ENCODE peak calls at places on chromosomes 6 and 20, in four cellular contexts. K, G, A and T are unnamed samples.

GRCh38 chr20:32539063-32539816 is 45.9 kb downstream of the NOL4L start:
- DNase-seq in K (no peak), G (peak), A (peak), T (no peak)

GRCh38 chr6:134835998-134836397 is 113.9 kb downstream of the ALDH8A1 start:
- DNase-seq in K (no peak), G (no peak), A (no peak), T (no peak)

GRCh38 chr6:55902796-55903195 is 27.4 kb upstream of the BMP5 start:
- DNase-seq in K (no peak), G (no peak), A (no peak), T (peak)

GRCh38 chr6:158304254-158304653 is 8.0 kb upstream of the TULP4 start:
- DNase-seq in K (no peak), G (no peak), A (no peak), T (no peak)

GRCh38 chr6:36954262-36954931 is at the start of gene PI16:
- DNase-seq in K (no peak), G (no peak), A (no peak), T (no peak)

GRCh38 chr20:59602546-59603080 is 1.7 kb upstream of the PHACTR3 start:
- DNase-seq in K (no peak), G (no peak), A (no peak), T (no peak)

GRCh38 chr6:28558629-28559028 is 32.9 kb downstream of the GPX5 start:
- DNase-seq in K (no peak), G (no peak), A (no peak), T (no peak)

GRCh38 chr6:113190170-113190569 is 667.0 kb upstream of the MARCKS start:
- DNase-seq in K (peak), G (no peak), A (no peak), T (no peak)

GRCh38 chr20:50393990-50394561 is 116.1 kb upstream of the PTPN1 start:
- DNase-seq in K (no peak), G (no peak), A (no peak), T (no peak)

GRCh38 chr20:32737371-32738223 is 5.7 kb downstream of the COMMD7 start:
- DNase-seq in K (no peak), G (no peak), A (no peak), T (peak)

GRCh38 chr20:63641792-63642517 is 11.3 kb downstream of the STMN3 start:
- DNase-seq in K (peak), G (peak), A (peak), T (peak)

GRCh38 chr20:2596673-2597279 is 55.7 kb upstream of the NOP56 start:
- DNase-seq in K (no peak), G (no peak), A (no peak), T (no peak)

GRCh38 chr6:138863331-138863730 is 67.4 kb downstream of the ECT2L start:
- DNase-seq in K (no peak), G (no peak), A (no peak), T (no peak)

GRCh38 chr6:138864343-138864890 is 68.5 kb downstream of the ECT2L start:
- DNase-seq in K (no peak), G (no peak), A (no peak), T (no peak)

GRCh38 chr6:138865480-138866101 is 69.7 kb downstream of the ECT2L start:
- DNase-seq in K (no peak), G (no peak), A (no peak), T (no peak)

GRCh38 chr6:138857792-138858191 is 61.9 kb downstream of the ECT2L start:
- DNase-seq in K (no peak), G (no peak), A (no peak), T (no peak)

GRCh38 chr6:138862491-138862890 is 66.6 kb downstream of the ECT2L start:
- DNase-seq in K (no peak), G (no peak), A (no peak), T (no peak)
- TF ChIP-seq CTCF in K (no peak), G (no peak), A (no peak), T (no peak)

GRCh38 chr6:136764522-136764993 is 27.7 kb downstream of the MAP3K5 start:
- DNase-seq in K (no peak), G (no peak), A (no peak), T (no peak)

GRCh38 chr6:136763716-136764521 is 28.4 kb downstream of the MAP3K5 start:
- DNase-seq in K (no peak), G (no peak), A (no peak), T (no peak)

GRCh38 chr6:136763255-136763654 is 29.0 kb downstream of the MAP3K5 start:
- DNase-seq in K (no peak), G (no peak), A (no peak), T (no peak)

GRCh38 chr6:136762022-136762975 is 30.0 kb downstream of the MAP3K5 start:
- DNase-seq in K (no peak), G (no peak), A (no peak), T (no peak)

DNA sequence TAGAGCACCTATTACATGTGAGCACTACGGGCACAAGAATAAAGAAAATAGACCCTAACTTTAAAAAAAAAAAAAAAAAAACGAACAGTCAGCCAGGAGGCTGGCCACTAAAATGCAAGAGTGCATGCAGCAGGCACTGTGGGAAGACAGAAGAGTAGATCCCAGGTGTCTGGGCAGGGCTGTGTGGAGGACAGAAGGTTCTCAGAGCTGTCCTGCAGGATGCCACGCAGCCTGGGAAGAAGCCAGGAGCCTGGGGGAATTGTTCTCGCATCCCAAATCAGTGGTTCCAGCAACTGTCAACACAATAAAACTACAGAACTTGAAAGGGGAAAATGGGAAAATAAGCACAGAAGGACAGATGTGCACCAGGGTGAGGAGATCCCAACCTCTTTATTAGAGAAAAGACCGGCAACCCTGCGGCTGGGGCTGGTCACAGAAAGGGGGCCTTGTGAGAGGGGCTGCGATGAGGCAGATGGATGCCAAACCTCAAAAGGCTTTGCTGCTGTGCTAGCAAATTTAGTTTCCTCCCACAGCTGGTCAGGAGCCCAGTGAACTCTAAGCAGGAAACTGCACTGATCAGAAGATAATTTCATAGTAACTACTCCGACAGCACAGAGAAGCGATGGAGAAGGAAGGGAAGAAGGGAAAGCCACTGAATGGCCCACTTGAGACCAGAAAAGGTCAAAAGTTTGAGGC is 30.9 kb downstream of the MAP3K5 start:
- DNase-seq in K (no peak), G (no peak), A (no peak), T (peak)
- H3K27ac ChIP-seq in K (no peak), G (peak), A (peak), T (no peak)

DNA sequence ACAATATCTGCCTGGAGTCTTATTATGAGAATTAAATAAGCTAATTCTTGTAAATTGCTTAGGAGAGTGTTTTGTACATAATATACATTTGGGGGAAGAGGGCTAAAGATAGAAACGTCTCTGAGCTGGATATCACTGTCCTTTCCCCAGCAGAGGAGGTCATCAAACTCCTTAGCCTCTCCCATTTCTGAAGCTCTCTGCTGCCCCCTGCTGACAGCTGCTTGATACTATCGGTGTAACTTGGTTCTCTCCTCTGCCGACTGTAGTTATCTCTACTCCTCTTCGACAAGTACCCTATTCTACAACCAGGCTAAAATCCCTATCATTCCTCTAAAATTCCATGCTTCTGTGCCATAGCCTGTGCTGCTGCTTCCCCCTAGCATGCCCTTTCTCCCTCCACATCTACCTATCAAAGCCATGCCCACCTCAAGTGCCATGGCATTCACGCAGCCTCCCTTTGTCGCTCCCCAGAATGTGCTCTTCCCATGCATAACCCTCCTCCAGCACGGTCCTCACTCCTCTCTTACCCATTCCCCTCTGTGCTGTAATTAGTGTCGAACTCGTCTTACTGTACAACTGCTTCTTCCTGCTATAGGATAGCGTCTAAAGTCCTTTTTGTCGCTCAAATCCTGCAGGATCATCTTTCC is 101.2 kb downstream of the EPM2A start:
- DNase-seq in K (peak), G (peak), A (peak), T (peak)
- TF ChIP-seq CTCF in K (peak), G (peak), A (peak), T (peak)

DNA sequence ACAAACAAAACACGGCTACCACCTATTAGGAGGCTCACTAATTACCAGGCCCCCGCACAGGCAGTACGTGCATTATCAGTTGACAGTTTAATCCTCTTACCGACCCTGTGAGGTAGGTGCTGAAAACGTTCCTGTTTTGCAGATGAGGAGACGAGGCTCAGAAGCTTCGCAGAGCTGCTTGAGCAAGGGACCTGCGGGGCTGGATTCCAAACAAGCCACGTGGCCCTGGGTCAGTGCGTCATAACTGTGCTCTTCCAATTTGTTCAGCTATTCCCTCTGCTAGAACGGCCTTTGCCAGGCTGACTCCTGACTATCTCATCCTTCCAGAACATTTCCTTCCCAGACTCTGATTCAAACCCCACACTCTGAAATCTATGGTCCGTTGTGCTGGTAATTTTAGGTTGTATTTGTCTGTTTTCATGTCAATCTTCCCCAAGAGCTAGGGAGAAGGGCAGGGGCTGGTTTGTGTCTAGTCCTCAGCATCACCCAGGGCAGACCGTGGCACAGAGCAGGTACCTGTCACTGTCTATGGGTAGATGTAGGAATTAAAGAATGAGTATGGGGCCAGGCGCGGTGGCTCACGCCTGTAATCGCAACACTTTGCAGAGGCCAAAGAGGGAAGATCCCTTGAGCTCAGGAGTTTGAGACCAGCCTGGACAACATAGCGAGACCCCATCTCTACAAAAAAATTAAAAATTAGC is 28.8 kb upstream of the TLDC2 start:
- DNase-seq in K (peak), G (no peak), A (no peak), T (no peak)
- H3K27ac ChIP-seq in K (peak), G (peak), A (peak), T (no peak)

GRCh38 chr6:155195903-155196302 is 67.9 kb upstream of the CLDN20 start:
- DNase-seq in K (no peak), G (no peak), A (no peak), T (no peak)
- TF ChIP-seq CTCF in K (no peak), G (no peak), A (no peak), T (no peak)

DNA sequence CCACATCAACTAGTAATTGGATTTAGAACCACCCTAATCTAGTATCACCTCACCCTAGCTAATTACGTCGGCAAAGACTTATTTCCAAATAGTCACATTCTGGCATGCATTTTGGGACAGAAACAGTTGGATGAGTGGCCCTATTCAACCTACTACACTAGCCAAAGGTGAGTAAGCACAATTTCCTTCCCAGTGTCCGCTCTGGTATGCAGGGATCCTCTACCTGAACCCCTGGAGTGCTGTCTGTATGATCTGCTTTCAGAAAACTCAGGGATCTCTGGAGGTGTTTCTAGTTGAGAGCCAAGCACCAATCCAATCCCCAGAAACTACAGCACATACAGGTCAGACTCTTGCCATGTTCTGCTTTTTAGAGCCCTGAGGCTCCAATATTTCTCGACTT is 717.4 kb upstream of the MANEA start:
- DNase-seq in K (no peak), G (no peak), A (no peak), T (no peak)
- H3K27ac ChIP-seq in K (peak), G (no peak), A (no peak), T (no peak)

GRCh38 chr6:159842035-159842434 is 42.0 kb downstream of the PNLDC1 start:
- DNase-seq in K (peak), G (no peak), A (no peak), T (no peak)
- TF ChIP-seq CTCF in K (peak), G (no peak), A (no peak), T (peak)